ENCODE peak calls at places on chromosomes 11 and 22, in four cellular contexts. E is GM12878, L is HepG2, F is K562. J is an unnamed sample.

GRCh38 chr11:6544921-6545850 is 48.1 kb downstream of the DNHD1 start:
- DNase-seq in F (no peak), L (no peak), E (no peak), J (no peak)

GRCh38 chr11:9672288-9672916 is 8.5 kb downstream of the SWAP70 start:
- DNase-seq in F (no peak), E (no peak), L (no peak), J (no peak)

GRCh38 chr11:91927448-91927847 is 297.2 kb upstream of the FAT3 start:
- DNase-seq in E (no peak), F (no peak), L (no peak), J (no peak)

GRCh38 chr11:72160319-72160718 is 24.8 kb downstream of the FOLR3 start:
- DNase-seq in L (no peak), E (no peak), F (no peak), J (no peak)

GRCh38 chr11:70064726-70065317 is 13.3 kb upstream of the ANO1 start:
- DNase-seq in E (no peak), F (no peak), L (no peak), J (no peak)

GRCh38 chr11:62680825-62681240 is 2.0 kb upstream of the UBXN1 start:
- DNase-seq in E (no peak), F (peak), L (peak), J (peak)

GRCh38 chr11:46529086-46529905 is 64.5 kb downstream of the AMBRA1 start:
- DNase-seq in L (peak), F (peak), E (no peak), J (peak)

GRCh38 chr11:2310786-2311455 is 9.1 kb downstream of the TSPAN32 start:
- DNase-seq in L (no peak), E (no peak), F (no peak), J (no peak)

GRCh38 chr11:36622431-36623136 is 24.5 kb upstream of the RAG2 start:
- DNase-seq in F (peak), E (no peak), L (peak), J (peak)

GRCh38 chr11:2380807-2381350 is 3.8 kb downstream of the CD81 start:
- DNase-seq in E (peak), L (no peak), F (no peak), J (no peak)

GRCh38 chr11:48088682-48089050 is 108.3 kb downstream of the PTPRJ start:
- DNase-seq in F (no peak), L (no peak), E (no peak), J (no peak)

GRCh38 chr22:31055322-31056159 is 25.6 kb upstream of the SMTN start:
- DNase-seq in L (peak), E (no peak), F (no peak), J (peak)

GRCh38 chr22:35355744-35356420 is 25.0 kb upstream of the HMOX1 start:
- DNase-seq in L (no peak), F (peak), E (no peak), J (no peak)

GRCh38 chr11:58805065-58805464 is 39.4 kb downstream of the GLYATL2 start:
- DNase-seq in E (no peak), L (no peak), F (no peak), J (no peak)

GRCh38 chr22:23790819-23791736 is 4.3 kb downstream of the SMARCB1 start:
- DNase-seq in F (no peak), E (no peak), L (no peak), J (peak)

GRCh38 chr11:91625495-91625894 is 599.1 kb upstream of the FAT3 start:
- DNase-seq in F (no peak), E (no peak), L (no peak), J (no peak)

GRCh38 chr11:96314326-96315050 is 28.5 kb downstream of the MAML2 start:
- DNase-seq in L (no peak), E (no peak), F (no peak), J (no peak)

GRCh38 chr11:47004595-47005033 is 68.1 kb downstream of the CSTPP1 start:
- DNase-seq in L (peak), E (no peak), F (peak), J (peak)

GRCh38 chr11:38461751-38462150 is 1863.7 kb upstream of the RAG2 start:
- DNase-seq in E (no peak), L (no peak), F (no peak), J (no peak)

DNA sequence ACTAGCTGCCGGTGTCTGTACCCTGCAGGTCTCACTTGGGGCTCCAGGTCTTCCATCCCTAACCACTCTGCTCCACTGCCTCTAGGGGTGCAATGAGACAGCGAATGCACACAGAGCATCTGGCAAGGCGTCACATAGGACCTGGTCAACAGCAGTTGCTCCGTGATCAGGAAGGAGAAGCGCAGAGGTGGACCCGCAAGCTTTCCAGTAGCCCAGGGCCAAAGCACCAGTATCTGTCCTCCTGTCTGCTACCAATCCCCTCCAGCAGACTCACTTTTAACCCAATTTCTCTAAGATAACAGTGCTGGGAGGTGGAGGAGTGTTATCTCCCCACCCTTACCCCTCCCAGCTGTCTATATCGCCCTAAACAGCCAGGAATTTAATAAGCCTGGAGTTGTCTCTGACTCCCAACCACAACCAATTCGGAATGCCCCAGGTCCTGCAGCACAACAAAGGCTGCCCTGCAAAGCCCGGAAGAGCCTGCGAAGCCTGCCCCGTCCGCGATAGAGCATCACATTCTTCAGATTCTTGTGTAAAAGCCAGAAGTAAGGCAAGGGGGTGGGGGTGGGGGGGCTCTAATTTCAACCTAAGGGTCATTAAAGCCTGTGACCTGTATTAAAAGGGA is 19.3 kb downstream of the MYH9 start:
- DNase-seq in L (peak), F (peak), E (no peak), J (peak)
- TF ChIP-seq CTCF in L (no peak), F (peak), E (peak), J (peak)

GRCh38 chr22:40499187-40499753 is 128.9 kb downstream of the SGSM3 start:
- DNase-seq in F (peak), E (peak), L (peak), J (peak)
- TF ChIP-seq NFIC in F (no peak), E (peak), L (no peak), J (peak)

GRCh38 chr11:5343474-5344335 is at the start of gene OR51B5:
- DNase-seq in L (no peak), F (no peak), E (no peak), J (no peak)

GRCh38 chr11:5349550-5349949 is 1.8 kb upstream of the OR51B6 start:
- DNase-seq in E (no peak), F (no peak), L (no peak), J (no peak)

GRCh38 chr11:5345831-5346230 is 2.5 kb upstream of the OR51B5 start:
- DNase-seq in F (no peak), L (no peak), E (no peak), J (no peak)

GRCh38 chr11:5351208-5351607 is at the start of gene OR51B6:
- DNase-seq in L (no peak), F (no peak), E (no peak), J (no peak)

DNA sequence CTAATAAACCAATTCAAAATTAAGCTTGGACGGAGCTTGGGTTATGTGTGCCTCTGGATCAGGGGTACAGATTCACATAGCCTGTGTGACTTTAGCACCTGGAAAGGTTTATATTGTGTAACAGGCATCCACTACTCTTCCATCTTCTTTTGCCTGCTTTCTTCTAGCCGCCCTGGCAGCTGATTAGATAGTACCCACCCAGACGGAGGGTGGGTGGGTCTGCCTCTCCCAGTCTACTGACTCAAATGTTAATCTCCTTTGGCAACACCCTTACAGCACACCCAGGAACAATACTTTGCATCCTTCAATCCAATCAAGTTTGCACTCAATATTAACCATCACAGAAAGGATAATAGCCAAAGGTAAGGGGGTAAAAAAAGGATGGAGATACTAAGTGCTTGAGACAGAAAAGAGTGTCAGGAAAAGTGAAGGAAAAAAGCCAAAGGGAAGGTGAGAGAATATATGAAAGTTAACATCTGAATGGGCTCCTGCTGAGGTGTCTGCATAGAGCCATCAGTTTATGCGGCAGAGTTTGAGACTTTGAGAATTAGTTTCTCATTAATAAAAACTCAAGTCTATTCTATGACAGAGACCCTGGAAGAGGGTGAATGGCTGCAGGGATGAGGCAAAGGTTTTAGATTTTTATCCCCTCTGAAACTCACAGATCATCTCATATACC is 2.7 kb upstream of the OR51B6 start:
- DNase-seq in F (no peak), E (no peak), L (no peak), J (no peak)
- TF ChIP-seq CTCF in F (no peak), E (no peak), L (no peak), J (no peak)

GRCh38 chr11:27020736-27021135 is 19.9 kb upstream of the BBOX1 start:
- DNase-seq in L (no peak), E (no peak), F (no peak), J (no peak)
- TF ChIP-seq NFIC in L (no peak), E (no peak), F (no peak), J (no peak)

DNA sequence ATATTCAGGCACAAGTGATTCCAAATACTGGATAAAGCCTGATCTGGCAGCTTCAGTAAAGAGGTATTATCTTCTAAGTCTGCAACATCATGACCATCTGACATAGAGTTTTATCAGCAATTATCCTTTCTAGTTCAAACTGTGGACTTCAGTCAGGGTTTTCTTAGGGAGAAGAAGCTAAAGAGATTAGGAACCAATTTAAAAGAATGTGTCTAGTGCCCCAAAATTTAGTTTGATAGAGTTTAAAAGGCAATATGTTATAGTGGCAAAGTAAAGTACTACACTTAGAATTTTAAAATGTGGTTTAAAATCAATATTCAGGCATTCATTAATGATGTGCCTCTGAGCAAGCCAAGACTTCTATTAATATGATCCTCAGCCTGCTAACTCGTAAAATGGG is 5.4 kb downstream of the PAK1 start:
- DNase-seq in E (no peak), L (no peak), F (no peak), J (no peak)
- TF ChIP-seq CTCF in E (no peak), L (no peak), F (no peak), J (peak)

GRCh38 chr22:32985899-32986772 is 72.0 kb downstream of the SYN3 start:
- DNase-seq in E (no peak), L (peak), F (peak), J (peak)

GRCh38 chr22:32991353-32992115 is 66.6 kb downstream of the SYN3 start:
- DNase-seq in F (no peak), E (no peak), L (no peak), J (peak)

GRCh38 chr22:32990187-32990586 is 68.0 kb downstream of the SYN3 start:
- DNase-seq in L (no peak), E (no peak), F (no peak), J (no peak)

GRCh38 chr22:32986773-32987050 is 71.5 kb downstream of the SYN3 start:
- DNase-seq in E (no peak), L (no peak), F (no peak), J (no peak)

GRCh38 chr22:32987081-32987631 is 71.0 kb downstream of the SYN3 start:
- DNase-seq in L (no peak), F (no peak), E (no peak), J (no peak)
- TF ChIP-seq NFIC in L (no peak), F (no peak), E (no peak), J (no peak)

GRCh38 chr11:236774-237767 is at the start of gene PSMD13:
- DNase-seq in E (no peak), L (peak), F (peak), J (peak)
- TF ChIP-seq CTCF in E (no peak), L (peak), F (no peak), J (no peak)

GRCh38 chr11:65773784-65774411 is 6.9 kb downstream of the AP5B1 start:
- DNase-seq in L (no peak), E (no peak), F (no peak), J (no peak)
- TF ChIP-seq NFIC in L (no peak), E (no peak), F (no peak), J (no peak)

DNA sequence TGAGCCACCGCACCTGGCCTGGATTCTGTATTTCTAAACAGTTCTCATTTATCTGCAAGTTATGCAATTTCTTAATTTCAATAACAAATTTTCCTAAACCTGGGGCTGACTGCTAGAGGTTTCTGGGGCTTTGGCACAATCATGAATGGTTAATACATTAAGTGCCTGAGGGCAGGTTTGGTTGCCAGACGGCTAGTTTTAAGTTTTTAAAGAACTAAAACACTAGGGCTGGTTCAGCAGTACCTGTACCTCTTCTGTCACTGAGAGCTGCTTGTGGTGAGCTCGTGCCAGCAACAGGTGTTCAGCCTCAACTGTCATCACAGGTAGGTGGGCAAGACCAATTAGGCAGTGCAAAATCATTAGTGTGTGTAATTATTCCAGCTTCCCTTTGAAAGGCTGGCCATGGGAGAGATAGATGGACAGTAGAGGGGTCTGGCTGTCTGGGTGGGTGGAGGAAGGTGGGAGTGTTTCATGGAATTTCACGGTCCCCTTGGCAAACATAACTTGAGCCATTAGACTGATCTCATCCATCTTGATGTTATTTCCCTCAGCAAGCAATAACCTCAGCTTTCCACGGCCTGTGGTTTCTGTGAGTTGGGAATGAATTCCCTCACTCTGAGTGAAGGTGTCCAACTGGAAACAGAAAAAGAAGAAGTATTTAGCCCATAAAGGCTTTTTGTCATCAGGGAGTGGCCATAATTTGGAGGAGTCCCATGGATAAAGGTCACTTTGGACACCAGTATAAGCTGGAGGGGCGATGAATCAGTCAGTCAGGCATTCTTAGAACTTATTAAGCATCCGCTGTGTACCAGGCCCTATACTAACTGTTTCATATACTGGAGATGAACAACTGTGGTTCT is 114.8 kb downstream of the SNX19 start:
- DNase-seq in L (no peak), F (no peak), E (no peak), J (no peak)
- TF ChIP-seq CTCF in L (no peak), F (no peak), E (no peak), J (no peak)

GRCh38 chr11:84414936-84415335 is 1128.8 kb upstream of the CCDC90B start:
- DNase-seq in E (no peak), L (no peak), F (no peak), J (no peak)

GRCh38 chr11:84413547-84413946 is 1127.4 kb upstream of the CCDC90B start:
- DNase-seq in E (no peak), L (no peak), F (no peak), J (no peak)

GRCh38 chr11:84407091-84407490 is 1120.9 kb upstream of the CCDC90B start:
- DNase-seq in L (no peak), E (no peak), F (no peak), J (no peak)

GRCh38 chr11:84412862-84413261 is 1126.7 kb upstream of the CCDC90B start:
- DNase-seq in F (no peak), L (no peak), E (no peak), J (no peak)

GRCh38 chr11:84408946-84409411 is 1122.8 kb upstream of the CCDC90B start:
- DNase-seq in E (no peak), L (no peak), F (no peak), J (no peak)
- TF ChIP-seq NFIC in E (no peak), L (no peak), F (no peak), J (no peak)